ENCODE peak calls at places on chromosomes 16 and 17, in five cellular contexts. O is HCT116, U is mucosa of descending colon, E is cardiac fibroblast, N is choroid plexus epithelial cell. B is an unnamed sample.

GRCh38 chr16:56807011-56807675 is 57.9 kb upstream of the SLC12A3 start:
- DNase-seq in U (no peak), O (no peak), N (peak), E (peak), B (peak)

GRCh38 chr16:48511071-48511540 is 98.9 kb downstream of the N4BP1 start:
- DNase-seq in E (peak), U (no peak), O (no peak), N (peak), B (peak)

GRCh38 chr17:15966183-15966878 is 21.4 kb downstream of the ADORA2B start:
- DNase-seq in N (peak), O (no peak), E (peak), U (peak), B (peak)

GRCh38 chr16:3716831-3717234 is 491 bp downstream of the TRAP1 start:
- DNase-seq in U (no peak), N (peak), O (no peak), E (no peak), B (peak)

GRCh38 chr16:48277158-48277557 is 29.8 kb upstream of the ABCC11 start:
- DNase-seq in U (peak), N (no peak), E (no peak), O (no peak), B (peak)

GRCh38 chr16:71610936-71611871 is 14.8 kb upstream of the MARVELD3 start:
- DNase-seq in U (peak), O (peak), N (peak), E (peak), B (peak)

GRCh38 chr16:20348365-20349185 is 3.9 kb downstream of the UMOD start:
- DNase-seq in U (peak), O (no peak), N (no peak), E (no peak), B (no peak)

GRCh38 chr17:65401581-65401980 is 159.9 kb downstream of the AXIN2 start:
- DNase-seq in E (no peak), O (no peak), U (no peak), N (peak), B (no peak)

GRCh38 chr16:16045879-16046278 is 96.5 kb downstream of the ABCC1 start:
- DNase-seq in E (no peak), O (no peak), U (no peak), N (no peak), B (no peak)

GRCh38 chr16:50299508-50300105 is 33.3 kb downstream of the ADCY7 start:
- DNase-seq in U (peak), O (no peak), N (no peak), E (no peak), B (no peak)

GRCh38 chr17:51029142-51029541 is 91.5 kb downstream of the SPAG9 start:
- DNase-seq in N (no peak), O (no peak), E (no peak), U (no peak), B (no peak)

GRCh38 chr17:4492762-4493561 is 5.7 kb upstream of the SPNS2 start:
- DNase-seq in N (peak), U (peak), E (peak), O (no peak), B (peak)

GRCh38 chr17:47978324-47978723 is 7.4 kb downstream of the CDK5RAP3 start:
- DNase-seq in E (peak), O (no peak), U (no peak), N (peak), B (peak)

GRCh38 chr17:18974407-18975149 is 22.6 kb downstream of the SLC5A10 start:
- DNase-seq in N (no peak), E (no peak), O (no peak), U (no peak), B (peak)

GRCh38 chr16:87616556-87616955 is 14.2 kb downstream of the JPH3 start:
- DNase-seq in N (no peak), U (no peak), E (no peak), O (no peak), B (no peak)

GRCh38 chr17:208429-208828 is 27.0 kb upstream of the DOC2B start:
- DNase-seq in E (no peak), U (no peak), O (no peak), N (no peak), B (no peak)

GRCh38 chr17:30586818-30587595 is 109.8 kb downstream of the GOSR1 start:
- DNase-seq in E (peak), O (no peak), U (no peak), N (peak), B (peak)

GRCh38 chr17:10197721-10198508 is 491 bp downstream of the GAS7 start:
- DNase-seq in U (no peak), N (peak), O (no peak), E (no peak), B (no peak)

GRCh38 chr17:63075969-63076368 is 109.9 kb downstream of the TANC2 start:
- DNase-seq in E (no peak), N (no peak), U (no peak), O (no peak), B (no peak)

GRCh38 chr16:49500211-49500610 is 126.6 kb downstream of the C16orf78 start:
- DNase-seq in O (no peak), N (no peak), E (no peak), U (no peak), B (no peak)

GRCh38 chr17:73733527-73733926 is 89.3 kb upstream of the SDK2 start:
- DNase-seq in N (no peak), O (no peak), U (peak), E (no peak), B (no peak)

GRCh38 chr17:7912927-7913524 is 3.1 kb downstream of the RNF227 start:
- DNase-seq in U (no peak), N (peak), O (peak), E (peak), B (peak)

GRCh38 chr16:53085539-53086450 is 31.0 kb downstream of the CHD9 start:
- DNase-seq in E (peak), U (no peak), O (no peak), N (peak), B (peak)

GRCh38 chr17:10633738-10634379 is 23.2 kb downstream of the MYH3 start:
- DNase-seq in O (no peak), U (no peak), E (no peak), N (no peak), B (no peak)

GRCh38 chr16:55273356-55273755 is 50.6 kb upstream of the IRX6 start:
- DNase-seq in U (no peak), N (no peak), O (no peak), E (no peak), B (no peak)

GRCh38 chr16:72312862-72313261 is 140.9 kb upstream of the PMFBP1 start:
- DNase-seq in O (no peak), E (peak), U (no peak), N (peak), B (no peak)

GRCh38 chr16:12661656-12662172 is 142.0 kb downstream of the CPPED1 start:
- DNase-seq in U (no peak), E (peak), O (peak), N (peak), B (no peak)

GRCh38 chr16:7013990-7014389 is 318.7 kb upstream of the RBFOX1 start:
- DNase-seq in E (no peak), U (no peak), O (no peak), N (peak), B (no peak)

GRCh38 chr17:34598161-34598776 is 18.9 kb downstream of the TMEM132E start:
- DNase-seq in U (no peak), N (no peak), E (no peak), O (no peak), B (no peak)

GRCh38 chr17:70190959-70191805 is 21.9 kb downstream of the KCNJ2 start:
- DNase-seq in O (no peak), U (no peak), N (no peak), E (no peak), B (peak)

GRCh38 chr17:1629647-1630310 is 1.1 kb upstream of the SLC43A2 start:
- DNase-seq in U (peak), N (peak), E (peak), O (peak), B (peak)

GRCh38 chr16:31537362-31537921 is 9.7 kb downstream of the AHSP start:
- DNase-seq in O (no peak), N (no peak), E (no peak), U (no peak), B (no peak)

GRCh38 chr17:8312251-8312650 is 2.2 kb downstream of the ARHGEF15 start:
- DNase-seq in O (no peak), U (no peak), E (no peak), N (no peak), B (no peak)

GRCh38 chr16:27505297-27506236 is 44.1 kb downstream of the GTF3C1 start:
- DNase-seq in O (no peak), E (peak), N (no peak), U (no peak), B (peak)

GRCh38 chr17:38353084-38353604 is 1.5 kb downstream of the SOCS7 start:
- DNase-seq in O (no peak), N (no peak), U (no peak), E (no peak), B (peak)

GRCh38 chr17:51014129-51014528 is 106.5 kb downstream of the SPAG9 start:
- DNase-seq in E (no peak), U (no peak), O (no peak), N (no peak), B (no peak)

GRCh38 chr16:70428178-70428998 is 10.5 kb downstream of the ST3GAL2 start:
- DNase-seq in U (peak), N (peak), E (peak), O (peak), B (peak)

GRCh38 chr17:81540676-81541027 is 11.5 kb downstream of the FAAP100 start:
- DNase-seq in N (no peak), O (no peak), U (no peak), E (no peak), B (no peak)
- TF ChIP-seq CTCF in N (no peak), O (no peak), U (no peak), E (no peak), B (no peak)

DNA sequence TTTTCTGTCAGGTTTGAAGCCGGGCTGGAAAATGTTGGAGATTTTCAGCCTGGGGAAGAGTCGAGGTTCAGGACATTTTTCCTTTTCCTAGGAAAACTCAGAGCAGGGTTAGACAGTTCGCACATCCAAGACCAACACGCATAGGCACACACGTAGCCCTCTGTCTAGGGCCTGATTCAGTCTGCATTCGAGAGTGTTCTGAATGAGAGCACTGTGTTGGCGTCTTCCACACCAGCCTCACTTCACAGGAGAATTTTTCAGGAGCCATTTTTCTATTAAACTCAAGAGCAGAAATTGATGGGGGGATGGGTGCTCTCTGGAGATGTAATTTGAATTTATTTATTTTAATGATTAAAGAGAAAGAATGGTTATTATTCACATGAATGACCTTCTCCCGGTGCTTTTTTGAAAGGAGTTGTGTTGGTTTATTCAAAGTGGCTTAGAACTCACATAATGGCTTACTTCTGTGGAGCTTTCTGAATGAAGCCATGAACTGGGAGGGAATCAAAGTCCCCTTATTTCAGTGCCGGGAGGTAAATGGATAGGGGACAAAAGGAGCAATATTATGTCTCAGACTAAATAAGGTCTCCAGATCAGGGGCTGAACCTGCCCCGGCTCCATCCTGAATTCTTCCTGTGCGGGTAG is 194.3 kb downstream of the CCDC182 start:
- DNase-seq in U (no peak), N (no peak), O (no peak), E (no peak), B (no peak)
- H3K4me3 ChIP-seq in U (no peak), N (no peak), O (no peak), E (no peak), B (no peak)

GRCh38 chr16:66560107-66560506 is 6.1 kb upstream of the CMTM1 start:
- DNase-seq in E (no peak), O (no peak), N (no peak), U (no peak), B (no peak)

GRCh38 chr16:66563574-66564334 is 2.5 kb upstream of the CMTM1 start:
- DNase-seq in O (no peak), N (no peak), U (no peak), E (no peak), B (no peak)

GRCh38 chr16:66562986-66563385 is 3.3 kb upstream of the CMTM1 start:
- DNase-seq in N (no peak), O (no peak), U (no peak), E (no peak), B (no peak)

GRCh38 chr16:66561381-66562080 is 4.7 kb upstream of the CMTM1 start:
- DNase-seq in E (no peak), N (no peak), O (no peak), U (no peak), B (no peak)

DNA sequence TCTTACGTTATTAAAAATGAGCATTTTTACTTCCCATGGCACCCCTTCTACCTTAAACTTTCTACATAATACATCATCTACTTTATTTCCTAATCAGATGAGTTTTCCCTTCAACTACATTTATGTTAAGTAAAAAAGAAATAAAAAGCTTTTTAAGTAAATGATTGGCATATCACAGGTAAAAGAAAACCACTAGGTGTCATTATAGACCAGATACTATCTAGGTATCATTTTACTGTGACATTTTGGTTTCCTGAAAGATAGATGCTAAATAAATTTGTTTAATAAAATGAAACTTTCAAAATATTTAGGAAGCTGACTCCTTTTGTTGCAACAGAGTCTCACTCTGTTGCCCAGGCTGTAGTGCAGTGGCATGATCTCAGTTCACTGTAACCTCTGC is 3.8 kb upstream of the CMTM1 start:
- DNase-seq in N (no peak), E (no peak), O (no peak), U (no peak), B (peak)
- TF ChIP-seq CTCF in N (peak), E (no peak), O (peak), U (no peak), B (no peak)

GRCh38 chr16:23403547-23403946 is 49.4 kb downstream of the COG7 start:
- DNase-seq in O (no peak), N (peak), U (no peak), E (no peak), B (no peak)
- H3K4me3 ChIP-seq in O (no peak), N (no peak), U (no peak), E (no peak), B (no peak)

B was measured in bronchial epithelial cell.